ENCODE peak calls at places on chromosomes 13 and 19, in five cellular contexts. S is AG09309, D is BJ, C is left lung, Y is fibroblast of mammary gland. N is an unnamed sample.

GRCh38 chr13:30341815-30342570 is 34.6 kb upstream of the KATNAL1 start:
- DNase-seq in Y (peak; percentile 95), C (peak; percentile 86), D (peak; percentile 84), S (peak; percentile 81), N (peak; percentile 94)

GRCh38 chr13:28819748-28820098 is 416 bp upstream of the MTUS2 start:
- DNase-seq in S (no peak), C (no peak), Y (peak; percentile 19), D (no peak), N (peak; percentile 16)

GRCh38 chr13:47796816-47797215 is 204.3 kb downstream of the SUCLA2 start:
- DNase-seq in S (no peak), D (no peak), C (no peak), Y (no peak), N (peak; percentile 24)

GRCh38 chr13:24271611-24272451 is 37.5 kb upstream of the C1QTNF9 start:
- DNase-seq in D (peak; percentile 45), S (peak; percentile 59), C (peak; percentile 80), Y (peak; percentile 77), N (peak; percentile 77)

GRCh38 chr13:22110368-22110767 is 439.5 kb downstream of the FGF9 start:
- DNase-seq in Y (no peak), D (no peak), S (no peak), C (no peak), N (peak; percentile 15)

GRCh38 chr19:33055718-33056117 is 9.0 kb downstream of the RHPN2 start:
- DNase-seq in S (no peak), D (no peak), C (no peak), Y (no peak), N (no peak)

GRCh38 chr19:10295305-10295846 is 5.6 kb downstream of the ICAM5 start:
- DNase-seq in S (no peak), D (no peak), C (peak; percentile 75), Y (no peak), N (no peak)

GRCh38 chr19:35753634-35754364 is 3.0 kb downstream of the HSPB6 start:
- DNase-seq in C (no peak), Y (no peak), D (no peak), S (no peak), N (no peak)

GRCh38 chr13:20142927-20143480 is 17.8 kb downstream of the GJA3 start:
- DNase-seq in Y (no peak), S (no peak), C (no peak), D (no peak), N (no peak)

GRCh38 chr19:43883864-43884263 is 51.2 kb downstream of the ZNF45 start:
- DNase-seq in D (no peak), S (no peak), C (no peak), Y (no peak), N (no peak)

GRCh38 chr19:42129399-42130253 is 2.6 kb downstream of the POU2F2 start:
- DNase-seq in S (no peak), D (no peak), C (peak; percentile 49), Y (peak; percentile 66), N (peak; percentile 90)

GRCh38 chr19:44315883-44316282 is 11.1 kb upstream of the ZNF235 start:
- DNase-seq in Y (no peak), S (no peak), D (no peak), C (no peak), N (no peak)

GRCh38 chr13:29850213-29850898 is at the start of gene UBL3:
- DNase-seq in C (peak; percentile 97), S (peak; percentile 87), D (peak; percentile 71), Y (peak; percentile 95), N (peak; percentile 97)

GRCh38 chr19:51688665-51689571 is 4.2 kb upstream of the SPACA6 start:
- DNase-seq in Y (peak; percentile 92), D (peak; percentile 82), C (peak; percentile 92), S (peak; percentile 95), N (peak; percentile 97)

GRCh38 chr13:95355491-95355890 is 54.2 kb upstream of the ABCC4 start:
- DNase-seq in Y (peak; percentile 21), C (no peak), S (peak; percentile 20), D (peak; percentile 33), N (peak; percentile 44)

GRCh38 chr19:2727640-2727944 is 6.4 kb upstream of the DIRAS1 start:
- DNase-seq in C (no peak), S (no peak), D (no peak), Y (no peak), N (peak; percentile 12)

GRCh38 chr13:109096101-109096500 is 466.7 kb downstream of the MYO16 start:
- DNase-seq in S (no peak), Y (no peak), C (no peak), D (no peak), N (no peak)

GRCh38 chr19:3980353-3981251 is 4.7 kb downstream of the EEF2 start:
- DNase-seq in S (no peak), C (no peak), Y (no peak), D (no peak), N (no peak)

GRCh38 chr19:48644839-48645651 is 942 bp downstream of the CA11 start:
- DNase-seq in C (peak; percentile 76), S (no peak), Y (peak; percentile 71), D (no peak), N (peak; percentile 64)

GRCh38 chr13:81172603-81173002 is 831.7 kb upstream of the SPRY2 start:
- DNase-seq in C (no peak), D (no peak), S (no peak), Y (no peak), N (no peak)

GRCh38 chr13:81171065-81171647 is 830.2 kb upstream of the SPRY2 start:
- DNase-seq in D (no peak), Y (peak; percentile 15), C (no peak), S (no peak), N (peak; percentile 2)
- TF ChIP-seq CTCF in D (peak; percentile 38), Y (peak; percentile 57), C (peak; percentile 31), S (peak; percentile 32), N (peak; percentile 46)

GRCh38 chr19:45881082-45881908 is 4.6 kb downstream of the IRF2BP1 start:
- DNase-seq in Y (no peak), S (no peak), D (no peak), C (no peak), N (no peak)

GRCh38 chr19:45883881-45884681 is 1.9 kb downstream of the IRF2BP1 start:
- DNase-seq in Y (no peak), S (no peak), D (no peak), C (no peak), N (no peak)

GRCh38 chr19:45881909-45882528 is 3.9 kb downstream of the IRF2BP1 start:
- DNase-seq in Y (no peak), D (no peak), S (no peak), C (no peak), N (no peak)

GRCh38 chr19:45883586-45883880 is 2.4 kb downstream of the IRF2BP1 start:
- DNase-seq in S (no peak), D (no peak), C (no peak), Y (no peak), N (no peak)

GRCh38 chr19:45882652-45883585 is 3.0 kb downstream of the IRF2BP1 start:
- DNase-seq in S (peak; percentile 13), Y (peak; percentile 86), C (peak; percentile 82), D (peak; percentile 34), N (peak; percentile 83)
- H3K4me3 ChIP-seq in S (peak overlapping the region; percentile 0), Y (no peak overlapping the region), C (peak overlapping the region; percentile 23), D (no peak overlapping the region), N (peak overlapping the region; percentile 38)

DNA sequence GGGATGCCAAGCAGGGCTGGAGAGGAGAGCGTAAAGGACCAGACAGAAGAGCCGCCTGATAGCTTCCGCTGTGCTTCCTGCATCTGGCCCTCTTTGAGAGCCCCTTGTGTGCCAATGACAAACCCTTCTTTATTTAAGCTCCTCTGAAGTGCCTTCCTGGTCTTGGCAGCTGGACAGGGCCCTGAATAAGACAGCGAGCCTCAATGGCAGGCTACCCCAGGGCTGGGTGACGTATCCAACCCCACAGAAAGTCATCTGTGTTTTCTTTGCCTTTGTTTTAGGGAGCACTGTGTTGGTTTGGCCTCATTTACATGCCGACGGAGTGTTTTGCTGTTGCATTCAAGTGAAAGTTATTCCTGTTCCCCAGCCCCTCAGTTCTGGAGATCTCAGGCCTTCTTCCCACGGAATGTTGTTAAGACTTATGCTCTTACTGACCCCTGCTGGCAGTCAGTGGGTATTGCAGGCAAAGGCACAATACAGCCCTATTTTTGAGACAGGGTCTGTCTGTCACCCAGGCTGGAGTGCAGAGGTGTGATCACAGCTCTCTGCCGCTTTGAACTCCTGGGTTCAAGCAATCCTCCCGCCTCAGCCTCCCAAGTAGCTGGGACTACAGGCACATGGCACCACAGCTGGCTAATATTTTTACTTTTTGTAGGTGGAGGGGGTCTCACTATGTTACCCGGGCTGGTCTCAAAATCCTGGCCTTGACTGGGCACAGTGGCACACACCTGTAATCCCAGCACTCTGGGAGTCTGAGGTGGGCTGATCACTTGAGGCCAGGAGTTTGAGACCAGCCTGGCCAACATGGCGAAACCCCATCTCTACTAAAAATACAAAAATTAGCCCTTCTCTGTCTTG is 16.8 kb downstream of the CCL25 start:
- DNase-seq in S (no peak), Y (peak; percentile 21), D (no peak), C (no peak), N (no peak)
- TF ChIP-seq CTCF in S (peak; percentile 45), Y (peak; percentile 68), D (peak; percentile 55), C (no peak), N (peak; percentile 45)

DNA sequence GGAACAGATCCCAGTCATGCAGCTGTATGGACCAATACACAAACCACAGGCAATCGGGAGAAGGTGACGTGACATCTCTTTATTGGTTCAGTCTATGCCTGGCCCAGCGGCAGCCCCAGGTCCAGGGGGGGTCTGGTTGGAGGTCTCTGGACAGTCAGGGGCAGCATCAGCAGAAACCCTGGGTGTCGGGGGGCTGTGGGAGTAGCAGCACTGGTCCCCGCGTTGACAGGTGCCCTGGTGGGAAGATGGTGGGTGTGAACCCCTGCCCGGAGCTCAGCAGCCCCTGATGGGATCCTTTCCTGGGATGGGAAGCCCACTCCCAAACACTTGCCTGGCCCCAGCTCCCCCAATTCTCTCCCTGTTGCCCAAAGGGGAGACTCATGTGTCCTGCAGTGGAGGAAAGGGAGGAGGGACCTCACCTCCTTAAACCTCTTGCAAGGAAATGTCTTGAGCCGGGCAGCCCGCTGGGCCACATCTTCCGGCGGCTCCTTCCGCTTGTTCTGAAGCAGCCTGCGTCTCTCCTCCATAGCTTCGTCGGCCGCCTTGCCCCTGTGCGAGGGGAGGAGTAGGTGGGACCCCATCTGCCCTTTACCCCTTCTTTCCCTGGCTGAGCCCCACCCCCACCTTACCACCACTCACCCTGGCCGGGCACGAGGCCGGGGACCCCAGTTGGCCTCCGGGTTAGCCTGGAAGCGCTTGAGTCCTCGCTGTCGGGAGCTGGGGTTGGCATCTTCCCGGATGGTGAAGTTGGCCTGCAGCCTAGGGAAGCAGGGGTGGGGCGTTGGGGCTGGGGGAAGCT is 2.4 kb upstream of the LYL1 start:
- DNase-seq in S (no peak), Y (no peak), D (no peak), C (no peak), N (no peak)
- H3K4me3 ChIP-seq in S (no peak overlapping the region), Y (no peak overlapping the region), D (no peak overlapping the region), C (peak overlapping the region; percentile 50), N (no peak overlapping the region)

GRCh38 chr19:6425732-6426686 is 1.4 kb upstream of the KHSRP start:
- DNase-seq in C (no peak), Y (no peak), D (no peak), S (no peak), N (no peak)
- TF ChIP-seq CTCF in C (no peak), Y (no peak), D (no peak), S (no peak), N (no peak)

GRCh38 chr19:34366670-34367423 is 1.9 kb downstream of the GPI start:
- DNase-seq in D (no peak), S (peak; percentile 57), C (no peak), Y (peak; percentile 52), N (peak; percentile 77)

GRCh38 chr19:34364462-34364829 is 550 bp upstream of the GPI start:
- DNase-seq in D (no peak), C (no peak), S (no peak), Y (no peak), N (no peak)

GRCh38 chr19:34364830-34365462 is at the start of gene GPI:
- DNase-seq in Y (peak; percentile 29), D (no peak), S (no peak), C (peak; percentile 64), N (peak; percentile 24)

GRCh38 chr19:34367424-34367957 is 2.5 kb downstream of the GPI start:
- DNase-seq in C (no peak), S (no peak), D (no peak), Y (no peak), N (no peak)

GRCh38 chr19:34365463-34366401 is 736 bp downstream of the GPI start:
- DNase-seq in C (peak; percentile 57), Y (peak; percentile 45), D (no peak), S (no peak), N (peak; percentile 32)
- H3K4me3 ChIP-seq in C (peak overlapping the region; percentile 97), Y (peak overlapping the region; percentile 83), D (peak overlapping the region; percentile 83), S (peak overlapping the region; percentile 88), N (peak overlapping the region; percentile 82)